ENCODE peak calls at places on chromosome 1, in six cellular contexts. K is left ventricle myocardium inferior, M is GM12865, J is endothelial cell, R is nephron progenitor cell, H is left lung. Q is an unnamed sample.

GRCh38 chr1:54407957-54408700 is 1.9 kb upstream of the SSBP3 start:
- DNase-seq in H (no peak), K (no peak), M (peak; percentile 66), J (no peak), R (no peak), Q (no peak)

GRCh38 chr1:79235221-79236002 is 228.9 kb upstream of the ADGRL4 start:
- DNase-seq in R (no peak), H (no peak), K (no peak), J (no peak), M (no peak), Q (no peak)

GRCh38 chr1:200250469-200250868 is 159.4 kb downstream of the ZNF281 start:
- DNase-seq in K (no peak), J (no peak), H (no peak), R (no peak), M (no peak), Q (no peak)

GRCh38 chr1:204563324-204563723 is 47.1 kb downstream of the MDM4 start:
- DNase-seq in J (no peak), K (no peak), M (no peak), H (no peak), R (no peak), Q (no peak)

GRCh38 chr1:170410391-170411146 is 121.4 kb upstream of the GORAB start:
- DNase-seq in R (no peak), M (no peak), J (no peak), H (no peak), K (no peak), Q (no peak)

GRCh38 chr1:183243190-183244065 is 57.4 kb downstream of the LAMC2 start:
- DNase-seq in J (no peak), R (no peak), H (no peak), M (no peak), K (peak; percentile 74), Q (no peak)

GRCh38 chr1:219434285-219434950 is 178.5 kb downstream of the ZC3H11B start:
- DNase-seq in R (no peak), H (no peak), J (no peak), M (no peak), K (no peak), Q (no peak)

GRCh38 chr1:210373878-210374599 is 45.3 kb downstream of the HHAT start:
- DNase-seq in K (no peak), H (no peak), J (peak; percentile 82), R (peak; percentile 71), M (peak; percentile 93), Q (no peak)

GRCh38 chr1:186225089-186225488 is 150.0 kb downstream of the TPR start:
- DNase-seq in H (no peak), M (no peak), K (no peak), J (no peak), R (no peak), Q (no peak)

GRCh38 chr1:181349512-181349911 is 133.8 kb upstream of the CACNA1E start:
- DNase-seq in K (no peak), R (no peak), H (no peak), M (no peak), J (no peak), Q (no peak)

GRCh38 chr1:53134961-53135734 is 7.3 kb downstream of the SLC1A7 start:
- DNase-seq in R (no peak), H (no peak), M (no peak), J (no peak), K (no peak), Q (no peak)

GRCh38 chr1:228514421-228514820 is 27.2 kb downstream of the RNF187 start:
- DNase-seq in H (no peak), J (no peak), R (no peak), M (no peak), K (no peak), Q (no peak)

GRCh38 chr1:247386695-247387094 is 29.3 kb upstream of the NLRP3 start:
- DNase-seq in K (no peak), H (no peak), R (no peak), J (no peak), M (no peak), Q (no peak)

GRCh38 chr1:242523968-242524570 is 428 bp downstream of the PLD5 start:
- DNase-seq in R (peak; percentile 84), H (peak; percentile 76), J (peak; percentile 60), K (peak; percentile 17), M (no peak), Q (peak; percentile 66)

GRCh38 chr1:111032295-111032897 is 68.7 kb upstream of the LRIF1 start:
- DNase-seq in H (no peak), J (peak; percentile 43), K (no peak), R (peak; percentile 34), M (peak; percentile 64), Q (no peak)

GRCh38 chr1:217315346-217315745 is 315.5 kb downstream of the GPATCH2 start:
- DNase-seq in H (no peak), J (no peak), R (no peak), K (no peak), M (no peak), Q (no peak)

GRCh38 chr1:217313096-217313495 is 317.8 kb downstream of the GPATCH2 start:
- DNase-seq in R (no peak), H (no peak), K (no peak), J (no peak), M (no peak), Q (no peak)

DNA sequence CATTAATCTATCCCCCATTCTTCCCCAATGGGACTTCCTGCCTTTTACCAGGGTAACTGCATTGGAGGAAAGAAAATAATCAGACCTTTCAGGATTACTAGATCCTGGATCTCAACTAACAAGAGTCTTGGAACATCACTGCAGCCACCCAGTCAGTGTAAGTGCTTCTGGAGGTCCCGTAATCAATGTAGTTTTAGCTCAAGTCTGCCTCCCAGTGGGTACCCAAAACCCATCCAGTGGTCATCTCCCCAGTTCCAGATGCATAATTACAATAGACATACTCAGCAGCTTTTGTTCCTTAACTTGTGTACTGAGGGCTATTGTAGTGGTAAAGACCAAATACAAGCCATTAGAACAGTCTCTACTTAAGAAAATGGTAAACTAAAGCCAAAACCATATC is 319.1 kb downstream of the GPATCH2 start:
- DNase-seq in K (no peak), R (no peak), J (peak; percentile 23), M (peak; percentile 17), H (no peak), Q (no peak)
- TF ChIP-seq CTCF in K (peak; percentile 23), R (no peak), J (no peak), M (no peak), H (no peak), Q (no peak)

GRCh38 chr1:156102634-156103511 is 11.6 kb upstream of the LMNA start:
- DNase-seq in J (no peak), K (no peak), R (no peak), H (no peak), M (no peak), Q (no peak)

GRCh38 chr1:156104065-156104810 is 10.3 kb upstream of the LMNA start:
- DNase-seq in R (no peak), H (peak; percentile 85), K (peak; percentile 69), M (peak; percentile 60), J (peak; percentile 37), Q (no peak)

GRCh38 chr1:156103521-156103947 is 11.0 kb upstream of the LMNA start:
- DNase-seq in M (no peak), J (no peak), R (no peak), H (no peak), K (no peak), Q (no peak)

GRCh38 chr1:156106624-156107488 is 7.7 kb upstream of the LMNA start:
- DNase-seq in H (no peak), M (no peak), K (no peak), R (no peak), J (no peak), Q (no peak)

DNA sequence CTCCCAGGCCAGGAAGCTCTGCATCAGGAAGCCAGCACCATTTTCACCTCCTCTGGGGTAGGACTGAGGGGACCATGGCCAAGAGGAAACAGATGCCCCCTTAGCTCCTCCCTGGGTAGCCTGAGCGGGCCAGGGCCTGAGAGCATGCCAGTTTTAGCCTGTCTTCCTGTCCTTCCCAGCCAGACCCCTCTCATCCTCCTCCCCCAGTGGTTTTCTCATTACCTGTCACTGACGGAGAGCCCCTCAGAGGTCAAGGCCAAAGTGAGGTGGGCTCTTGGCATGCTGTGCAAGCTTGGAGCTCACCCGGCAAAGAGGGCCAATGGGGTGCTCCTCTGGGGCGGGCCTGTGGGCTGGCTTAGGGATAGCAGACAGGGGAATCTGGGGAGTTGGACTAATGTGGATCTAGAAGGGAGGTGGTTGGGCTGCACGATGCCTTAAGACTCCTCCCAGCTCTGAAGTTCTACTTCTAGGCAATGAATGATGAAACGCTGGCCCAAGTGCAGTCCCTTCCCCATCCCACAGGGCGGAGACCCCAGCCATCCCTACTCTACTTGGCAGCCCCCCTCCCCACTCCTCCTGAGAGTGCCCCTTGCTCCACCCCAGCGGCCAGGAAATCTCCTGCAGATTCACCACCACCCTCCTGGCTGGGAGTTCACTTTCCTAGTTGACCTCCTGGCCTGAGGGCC is 9.5 kb upstream of the LMNA start:
- DNase-seq in J (no peak), M (no peak), H (no peak), R (no peak), K (no peak), Q (no peak)
- TF ChIP-seq CTCF in J (no peak), M (no peak), H (no peak), R (no peak), K (no peak), Q (no peak)

GRCh38 chr1:115476616-115477015 is 138.6 kb upstream of the NGF start:
- DNase-seq in R (no peak), J (no peak), K (no peak), H (no peak), M (no peak), Q (no peak)
- TF ChIP-seq CTCF in R (no peak), J (no peak), K (no peak), H (no peak), M (no peak), Q (no peak)

GRCh38 chr1:232046531-232047283 is 420.1 kb downstream of the DISC1 start:
- DNase-seq in H (no peak), K (no peak), R (no peak), J (no peak), M (no peak), Q (no peak)

GRCh38 chr1:232048481-232048880 is 421.9 kb downstream of the DISC1 start:
- DNase-seq in K (no peak), M (no peak), J (no peak), H (no peak), R (no peak), Q (no peak)

GRCh38 chr1:232049335-232049734 is 422.7 kb downstream of the DISC1 start:
- DNase-seq in H (no peak), J (no peak), K (no peak), R (no peak), M (no peak), Q (no peak)

GRCh38 chr1:232045571-232045970 is 419.0 kb downstream of the DISC1 start:
- DNase-seq in J (no peak), R (no peak), M (no peak), H (no peak), K (no peak), Q (no peak)

GRCh38 chr1:232047473-232047872 is 420.9 kb downstream of the DISC1 start:
- DNase-seq in K (no peak), M (no peak), R (no peak), J (no peak), H (no peak), Q (no peak)
- TF ChIP-seq CTCF in K (peak; percentile 35), M (no peak), R (no peak), J (no peak), H (no peak), Q (no peak)

DNA sequence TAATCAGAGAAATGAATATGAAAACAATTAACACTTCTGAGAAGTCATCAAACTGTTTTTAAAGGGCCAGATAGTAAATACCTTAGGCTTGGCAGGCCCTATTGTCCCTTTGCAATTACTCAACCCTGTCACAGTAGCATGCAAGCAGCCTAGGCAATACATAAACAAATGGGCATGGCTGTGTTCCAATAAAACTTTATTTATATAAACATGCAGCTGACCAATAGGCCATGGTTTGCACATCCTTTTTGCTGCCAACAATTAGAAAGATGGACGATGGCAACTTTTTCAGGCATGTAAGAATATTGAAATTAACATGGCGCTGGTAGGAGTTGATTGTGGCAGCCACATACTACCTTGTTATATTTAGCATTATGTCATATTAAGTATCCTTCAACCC is 369.6 kb upstream of the B3GALT2 start:
- DNase-seq in J (no peak), K (no peak), R (no peak), M (no peak), H (no peak), Q (no peak)
- TF ChIP-seq CTCF in J (no peak), K (no peak), R (no peak), M (no peak), H (no peak), Q (no peak)